ENCODE peak calls at places on chromosomes 11 and 22, in ten cellular contexts. U is tibial nerve, P is IMR-90, R is prostate gland, Z is sigmoid colon, T is ovary, Q is left ventricle myocardium inferior, C is upper lobe of right lung, D is cardiac muscle cell, I is body of pancreas. F is an unnamed sample.
A peak's percentile ranks its signal among the peaks of the same experiment; 100 is the strongest.

GRCh38 chr11:9838229-9838628 is 174.4 kb downstream of the SWAP70 start:
- DNase-seq in D (no peak), I (no peak), P (no peak), U (no peak), Z (no peak), C (no peak), Q (no peak), T (no peak), R (no peak), F (no peak)

GRCh38 chr22:38110863-38111852 is 674 bp upstream of the BAIAP2L2 start:
- DNase-seq in U (no peak), Q (no peak), Z (no peak), I (no peak), P (no peak), T (no peak), C (no peak), D (no peak), R (no peak), F (no peak)

GRCh38 chr11:6356503-6356902 is 33.8 kb upstream of the SMPD1 start:
- DNase-seq in R (no peak), I (peak; percentile 42), Z (no peak), U (no peak), P (no peak), D (no peak), Q (no peak), T (no peak), C (no peak), F (no peak)

GRCh38 chr11:111602865-111603632 is 800 bp downstream of the SIK2 start:
- DNase-seq in C (no peak), I (peak; percentile 55), P (peak; percentile 43), D (peak; percentile 50), U (peak; percentile 24), Q (no peak), Z (peak; percentile 80), T (no peak), R (peak; percentile 16), F (peak; percentile 48)

GRCh38 chr11:26550022-26550421 is 22.0 kb downstream of the MUC15 start:
- DNase-seq in D (no peak), C (no peak), Z (no peak), Q (no peak), I (no peak), P (no peak), R (no peak), T (no peak), U (no peak), F (no peak)

GRCh38 chr11:16771350-16772140 is 33.1 kb downstream of the C11orf58 start:
- DNase-seq in C (no peak), T (no peak), R (no peak), Q (no peak), Z (no peak), I (no peak), U (no peak), P (no peak), D (no peak), F (no peak)

GRCh38 chr11:63917685-63918523 is 940 bp upstream of the RCOR2 start:
- DNase-seq in P (no peak), Z (peak; percentile 82), C (no peak), R (peak; percentile 25), U (no peak), I (peak; percentile 65), D (peak; percentile 63), Q (peak; percentile 84), T (peak; percentile 70), F (peak; percentile 89)

GRCh38 chr11:129346916-129347315 is 28.7 kb upstream of the BARX2 start:
- DNase-seq in D (peak; percentile 9), T (no peak), Z (no peak), C (no peak), R (no peak), I (no peak), U (no peak), Q (no peak), P (no peak), F (no peak)

GRCh38 chr11:8100605-8101004 is 19.6 kb downstream of the TUB start:
- DNase-seq in U (no peak), P (no peak), Z (peak; percentile 50), Q (no peak), D (no peak), C (no peak), R (no peak), I (no peak), T (no peak), F (no peak)

GRCh38 chr11:115581871-115582639 is 77.8 kb upstream of the CADM1 start:
- DNase-seq in Z (no peak), C (no peak), I (no peak), T (no peak), U (no peak), D (no peak), R (no peak), Q (no peak), P (peak; percentile 5), F (no peak)

GRCh38 chr11:10155793-10156490 is 138.1 kb downstream of the SBF2 start:
- DNase-seq in C (no peak), U (no peak), R (no peak), P (no peak), Q (no peak), Z (no peak), I (peak; percentile 16), T (no peak), D (peak; percentile 2), F (no peak)

GRCh38 chr22:23815781-23816551 is 22.8 kb downstream of the DERL3 start:
- DNase-seq in Z (no peak), U (no peak), T (no peak), Q (peak; percentile 72), R (no peak), P (no peak), C (no peak), D (no peak), I (no peak), F (peak; percentile 84)

GRCh38 chr11:30358569-30358968 is 35.7 kb downstream of the ARL14EP start:
- DNase-seq in T (no peak), Q (peak; percentile 36), I (peak; percentile 9), C (no peak), Z (no peak), U (no peak), D (no peak), P (no peak), R (no peak), F (peak; percentile 19)

GRCh38 chr11:116993599-116993998 is 104.6 kb downstream of the SIK3 start:
- DNase-seq in Z (no peak), T (no peak), U (no peak), C (no peak), Q (no peak), D (peak; percentile 57), R (no peak), I (no peak), P (no peak), F (no peak)

DNA sequence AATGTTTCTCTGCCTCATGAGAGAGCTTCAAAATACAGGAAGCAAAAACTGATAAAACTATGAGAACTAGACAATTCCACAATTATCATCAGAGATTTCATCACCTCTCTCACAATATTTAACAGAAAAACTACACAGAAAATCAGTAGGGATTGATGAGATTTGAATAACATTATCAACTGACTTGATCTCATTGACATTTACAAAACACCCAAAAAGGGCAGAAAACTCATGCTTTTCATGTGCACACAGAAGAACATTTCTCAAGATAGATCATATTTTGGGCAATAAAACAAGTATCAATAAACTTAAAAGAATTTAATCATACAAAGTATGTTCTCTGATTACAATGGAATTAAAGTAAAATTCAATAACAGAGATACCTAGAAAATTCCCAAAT is 35.6 kb downstream of the BTBD10 start:
- DNase-seq in C (no peak), Q (no peak), Z (no peak), T (no peak), R (no peak), I (no peak), D (no peak), P (no peak), U (no peak), F (no peak)
- H3K9me3 ChIP-seq in C (peaks cover 13% of the 10 kb centered on the region), Q (peaks cover 32% of the 10 kb centered on the region), Z (no peaks in the 10 kb centered on the region), T (no peaks in the 10 kb centered on the region), R (no peaks in the 10 kb centered on the region), I (no peaks in the 10 kb centered on the region), D (no peaks in the 10 kb centered on the region), P (peaks cover 2% of the 10 kb centered on the region), U (no peaks in the 10 kb centered on the region), F (peaks cover 22% of the 10 kb centered on the region)

GRCh38 chr11:96314326-96315050 is 28.5 kb downstream of the MAML2 start:
- DNase-seq in T (no peak), C (no peak), U (no peak), Q (peak; percentile 25), D (peak; percentile 61), P (peak; percentile 72), Z (no peak), R (no peak), I (no peak), F (no peak)
- H3K4me1 ChIP-seq in T (peaks cover 23% of the 10 kb centered on the region), C (peaks cover 73% of the 10 kb centered on the region), U (no peaks in the 10 kb centered on the region), Q (peaks cover 80% of the 10 kb centered on the region), D (peaks cover 22% of the 10 kb centered on the region), P (peaks cover 31% of the 10 kb centered on the region), Z (no peaks in the 10 kb centered on the region), R (peaks cover 3% of the 10 kb centered on the region), I (peaks cover 30% of the 10 kb centered on the region), F (peaks cover 74% of the 10 kb centered on the region)

DNA sequence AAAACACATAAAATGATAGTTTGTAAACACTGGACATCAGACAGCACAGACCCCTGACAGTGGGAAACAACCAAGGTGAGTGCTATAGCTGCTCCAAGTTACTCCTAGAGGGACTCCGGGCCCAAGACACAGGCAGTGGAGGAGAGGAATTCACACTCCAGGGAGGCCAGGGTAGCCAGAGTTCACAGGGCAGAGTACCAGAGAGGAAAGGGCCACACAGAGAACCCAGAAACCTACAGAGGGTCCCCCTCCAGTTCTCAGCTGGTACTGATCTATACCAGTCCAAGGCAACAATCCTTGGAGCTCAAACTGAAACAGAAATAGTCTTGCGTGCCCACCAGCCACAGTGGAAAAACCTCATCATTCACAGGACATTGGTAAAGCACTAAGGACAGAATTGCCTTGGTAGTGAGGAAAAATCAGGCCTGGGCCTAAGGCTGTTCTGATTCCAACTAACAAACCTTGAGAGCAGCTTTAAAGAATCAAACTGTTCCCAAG is 7.6 kb downstream of the VPS37C start:
- DNase-seq in T (no peak), Z (peak; percentile 50), C (no peak), P (no peak), I (no peak), D (peak; percentile 36), R (no peak), Q (no peak), U (no peak), F (no peak)
- TF ChIP-seq CTCF in T (no peak), Z (no peak), C (no peak), P (no peak), I (no peak), D (no peak), R (no peak), Q (no peak), U (no peak), F (no peak)

DNA sequence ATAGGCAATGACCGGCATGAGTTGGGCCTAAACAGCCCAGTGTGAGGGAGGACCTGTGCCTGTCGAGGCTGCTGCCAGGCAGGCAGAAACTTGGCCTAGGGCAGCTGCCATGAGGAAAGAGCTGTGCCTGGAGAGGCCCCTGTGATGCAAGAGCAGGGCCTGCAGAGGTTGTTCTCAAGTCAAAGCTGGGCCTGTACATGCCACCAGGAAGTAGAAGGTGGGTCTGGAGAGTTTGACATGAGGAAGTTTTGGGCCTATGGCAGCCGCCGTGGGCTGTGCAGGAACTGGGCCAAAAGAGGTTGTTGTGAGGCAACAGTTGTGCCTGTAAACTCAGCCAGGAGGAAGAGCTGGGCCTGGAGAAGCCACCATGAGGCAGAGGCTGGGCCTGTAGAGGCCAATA is 43.2 kb downstream of the OR4C45 start:
- DNase-seq in D (no peak), C (peak; percentile 65), P (no peak), I (no peak), R (no peak), U (no peak), T (no peak), Z (no peak), Q (no peak), F (no peak)
- H3K9me3 ChIP-seq in D (no peaks in the 10 kb centered on the region), C (no peaks in the 10 kb centered on the region), P (peaks cover 46% of the 10 kb centered on the region), I (no peaks in the 10 kb centered on the region), R (no peaks in the 10 kb centered on the region), U (no peaks in the 10 kb centered on the region), T (no peaks in the 10 kb centered on the region), Z (peaks cover 2% of the 10 kb centered on the region), Q (peaks cover 32% of the 10 kb centered on the region), F (peaks cover 4% of the 10 kb centered on the region)

GRCh38 chr22:46964773-46965550 is 202.5 kb downstream of the TBC1D22A start:
- DNase-seq in I (no peak), P (no peak), Z (peak; percentile 63), Q (no peak), R (no peak), T (no peak), D (no peak), U (no peak), C (no peak), F (no peak)
- H3K4me1 ChIP-seq in I (peaks cover 7% of the 10 kb centered on the region), P (no peaks in the 10 kb centered on the region), Z (no peaks in the 10 kb centered on the region), Q (peaks cover 2% of the 10 kb centered on the region), R (no peaks in the 10 kb centered on the region), T (no peaks in the 10 kb centered on the region), D (peaks cover 7% of the 10 kb centered on the region), U (no peaks in the 10 kb centered on the region), C (no peaks in the 10 kb centered on the region), F (no peaks in the 10 kb centered on the region)